ENCODE peak calls at places on chromosomes 4 and X, in four cellular contexts. One of them, this sample, is unnamed.

GRCh38 chr4:101835121-101835904 is 44.8 kb downstream of the BANK1 start:
- DNase-seq in foreskin keratinocyte: peak; percentile 58
- DNase-seq in upper lobe of left lung: no peak
- DNase-seq in psoas muscle: no peak
- DNase-seq in this sample: peak; percentile 64

GRCh38 chr4:95472538-95472937 is 76.2 kb downstream of the UNC5C start:
- DNase-seq in foreskin keratinocyte: no peak
- DNase-seq in psoas muscle: no peak
- DNase-seq in upper lobe of left lung: no peak
- DNase-seq in this sample: no peak

GRCh38 chrX:97907791-97908190 is 1024.1 kb downstream of the RPA4 start:
- DNase-seq in psoas muscle: no peak
- DNase-seq in upper lobe of left lung: no peak
- DNase-seq in foreskin keratinocyte: no peak
- DNase-seq in this sample: no peak

GRCh38 chrX:24153175-24153795 is 3.8 kb downstream of the ZFX start:
- DNase-seq in upper lobe of left lung: no peak
- DNase-seq in foreskin keratinocyte: no peak
- DNase-seq in psoas muscle: no peak
- DNase-seq in this sample: peak; percentile 35

GRCh38 chr4:164614999-164615398 is 138.9 kb upstream of the SMIM31 start:
- DNase-seq in foreskin keratinocyte: peak; percentile 33
- DNase-seq in upper lobe of left lung: no peak
- DNase-seq in psoas muscle: no peak
- DNase-seq in this sample: no peak

GRCh38 chrX:13760428-13760827 is 25.9 kb downstream of the OFD1 start:
- DNase-seq in foreskin keratinocyte: no peak
- DNase-seq in psoas muscle: no peak
- DNase-seq in upper lobe of left lung: no peak
- DNase-seq in this sample: no peak

GRCh38 chrX:18422886-18423285 is 2.5 kb upstream of the CDKL5 start:
- DNase-seq in upper lobe of left lung: no peak
- DNase-seq in psoas muscle: no peak
- DNase-seq in foreskin keratinocyte: no peak
- DNase-seq in this sample: no peak

GRCh38 chrX:2541603-2542002 is 40.8 kb upstream of the DHRSX start:
- DNase-seq in psoas muscle: no peak
- DNase-seq in foreskin keratinocyte: no peak
- DNase-seq in upper lobe of left lung: no peak
- DNase-seq in this sample: no peak

GRCh38 chr4:93261207-93261606 is 567.3 kb upstream of the ATOH1 start:
- DNase-seq in foreskin keratinocyte: no peak
- DNase-seq in upper lobe of left lung: no peak
- DNase-seq in psoas muscle: no peak
- DNase-seq in this sample: no peak

GRCh38 chr4:1571165-1571908 is 112.8 kb downstream of the FAM53A start:
- DNase-seq in upper lobe of left lung: peak; percentile 54
- DNase-seq in psoas muscle: peak; percentile 42
- DNase-seq in foreskin keratinocyte: no peak
- DNase-seq in this sample: no peak

GRCh38 chrX:134460005-134460860 is at the start of gene HPRT1:
- DNase-seq in psoas muscle: peak; percentile 90
- DNase-seq in upper lobe of left lung: peak; percentile 95
- DNase-seq in foreskin keratinocyte: peak; percentile 42
- DNase-seq in this sample: peak; percentile 65

GRCh38 chr4:125187621-125188176 is 127.1 kb upstream of the FAT4 start:
- DNase-seq in upper lobe of left lung: no peak
- DNase-seq in foreskin keratinocyte: peak; percentile 69
- DNase-seq in psoas muscle: no peak
- DNase-seq in this sample: peak; percentile 77

GRCh38 chrX:52923781-52924241 is 26.7 kb downstream of the FAM156B start:
- DNase-seq in psoas muscle: peak; percentile 64
- DNase-seq in foreskin keratinocyte: peak; percentile 52
- DNase-seq in upper lobe of left lung: no peak
- DNase-seq in this sample: peak; percentile 61

GRCh38 chrX:45716747-45717146 is 516.1 kb upstream of the DIPK2B start:
- DNase-seq in psoas muscle: no peak
- DNase-seq in foreskin keratinocyte: no peak
- DNase-seq in upper lobe of left lung: no peak
- DNase-seq in this sample: no peak

GRCh38 chr4:29560452-29560851 is 1159.7 kb upstream of the PCDH7 start:
- DNase-seq in foreskin keratinocyte: peak; percentile 71
- DNase-seq in upper lobe of left lung: no peak
- DNase-seq in psoas muscle: no peak
- DNase-seq in this sample: no peak

GRCh38 chr4:46993075-46994006 is at the start of gene GABRA4:
- DNase-seq in psoas muscle: no peak
- DNase-seq in upper lobe of left lung: peak; percentile 65
- DNase-seq in foreskin keratinocyte: peak; percentile 15
- DNase-seq in this sample: peak; percentile 2

GRCh38 chr4:139655116-139655515 is 10.5 kb upstream of the MGST2 start:
- DNase-seq in psoas muscle: no peak
- DNase-seq in foreskin keratinocyte: peak; percentile 70
- DNase-seq in upper lobe of left lung: no peak
- DNase-seq in this sample: peak; percentile 51

GRCh38 chr4:179981161-179981560 is 2262.0 kb upstream of the TENM3 start:
- DNase-seq in upper lobe of left lung: no peak
- DNase-seq in psoas muscle: no peak
- DNase-seq in foreskin keratinocyte: no peak
- DNase-seq in this sample: no peak

GRCh38 chr4:181008164-181008563 is 1235.0 kb upstream of the TENM3 start:
- DNase-seq in psoas muscle: no peak
- DNase-seq in foreskin keratinocyte: no peak
- DNase-seq in upper lobe of left lung: no peak
- DNase-seq in this sample: peak; percentile 5

GRCh38 chr4:108393870-108394269 is 225.1 kb upstream of the LEF1 start:
- DNase-seq in psoas muscle: no peak
- DNase-seq in foreskin keratinocyte: no peak
- DNase-seq in upper lobe of left lung: no peak
- DNase-seq in this sample: no peak

GRCh38 chr4:41142356-41142755 is 72.0 kb downstream of the APBB2 start:
- DNase-seq in psoas muscle: no peak
- DNase-seq in upper lobe of left lung: no peak
- DNase-seq in foreskin keratinocyte: no peak
- DNase-seq in this sample: no peak

GRCh38 chr4:37733230-37733904 is 47.2 kb upstream of the RELL1 start:
- DNase-seq in foreskin keratinocyte: no peak
- DNase-seq in upper lobe of left lung: no peak
- DNase-seq in psoas muscle: no peak
- DNase-seq in this sample: no peak

GRCh38 chr4:130573742-130574141 is 1477.8 kb downstream of the C4orf33 start:
- DNase-seq in upper lobe of left lung: no peak
- DNase-seq in foreskin keratinocyte: no peak
- DNase-seq in psoas muscle: no peak
- DNase-seq in this sample: no peak

GRCh38 chrX:11143931-11144678 is 33.0 kb downstream of the HCCS start:
- DNase-seq in foreskin keratinocyte: peak; percentile 49
- DNase-seq in psoas muscle: peak; percentile 51
- DNase-seq in upper lobe of left lung: peak; percentile 34
- DNase-seq in this sample: peak; percentile 69

GRCh38 chr4:23922535-23923115 is 32.8 kb upstream of the PPARGC1A start:
- DNase-seq in upper lobe of left lung: no peak
- DNase-seq in psoas muscle: no peak
- DNase-seq in foreskin keratinocyte: no peak
- DNase-seq in this sample: no peak

GRCh38 chr4:113784497-113785254 is 23.1 kb upstream of the CAMK2D start:
- DNase-seq in psoas muscle: no peak
- DNase-seq in foreskin keratinocyte: peak; percentile 94
- DNase-seq in upper lobe of left lung: no peak
- DNase-seq in this sample: peak; percentile 97

GRCh38 chr4:113788888-113789287 is 27.4 kb upstream of the CAMK2D start:
- DNase-seq in upper lobe of left lung: no peak
- DNase-seq in foreskin keratinocyte: no peak
- DNase-seq in psoas muscle: no peak
- DNase-seq in this sample: no peak

GRCh38 chr4:113790478-113790877 is 28.9 kb upstream of the CAMK2D start:
- DNase-seq in upper lobe of left lung: no peak
- DNase-seq in psoas muscle: no peak
- DNase-seq in foreskin keratinocyte: no peak
- DNase-seq in this sample: no peak
- TF ChIP-seq CTCF in upper lobe of left lung: no peak
- TF ChIP-seq CTCF in psoas muscle: no peak
- TF ChIP-seq CTCF in foreskin keratinocyte: no peak
- TF ChIP-seq CTCF in this sample: no peak

DNA sequence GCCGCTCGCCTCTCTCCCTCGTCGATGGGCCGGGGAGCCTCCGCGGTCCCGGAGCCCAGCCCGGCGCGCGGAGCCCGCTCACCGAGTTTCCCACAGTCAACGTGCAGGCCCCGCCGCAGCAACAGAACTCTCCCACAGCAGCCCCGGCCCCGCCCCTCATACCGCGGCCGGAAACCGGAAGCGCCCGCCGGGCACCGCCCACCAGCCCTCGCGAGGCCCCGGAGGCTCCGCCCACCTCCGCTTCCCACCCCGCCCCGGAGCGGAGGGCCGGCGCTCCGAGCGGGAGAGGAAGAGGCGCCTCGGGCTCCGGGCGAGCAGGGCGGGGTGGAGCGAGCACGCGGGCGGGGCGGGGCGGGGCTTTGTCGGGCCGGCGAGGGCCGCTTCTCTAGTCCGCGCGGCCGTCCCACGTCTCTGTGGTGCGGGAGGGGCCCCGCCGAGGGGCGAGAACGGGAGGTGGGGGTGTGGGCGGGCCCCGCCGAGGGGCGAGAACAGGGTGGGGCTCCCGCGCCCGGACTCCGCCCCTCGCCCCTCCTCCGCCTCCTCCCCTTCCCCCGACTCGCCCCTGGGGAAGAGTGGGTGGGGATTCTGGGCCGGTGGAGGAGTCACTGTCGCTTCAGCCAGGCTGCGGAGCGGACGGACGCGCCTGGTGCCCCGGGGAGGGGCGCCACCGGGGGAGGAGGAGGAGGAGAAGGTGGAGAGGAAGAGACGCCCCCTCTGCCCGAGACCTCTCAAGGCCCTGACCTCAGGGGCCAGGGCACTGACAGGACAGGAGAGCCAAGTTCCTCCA is at the start of the genes ABCD1 and BCAP31:
- DNase-seq in psoas muscle: peak; percentile 95
- DNase-seq in foreskin keratinocyte: peak; percentile 71
- DNase-seq in upper lobe of left lung: peak; percentile 98
- DNase-seq in this sample: peak; percentile 84
- H3K27ac ChIP-seq in psoas muscle: peak within 1 kb of the TSS; percentile 85
- H3K27ac ChIP-seq in foreskin keratinocyte: peak within 1 kb of the TSS; percentile 82
- H3K27ac ChIP-seq in upper lobe of left lung: peak within 1 kb of the TSS; percentile 91
- H3K27ac ChIP-seq in this sample: peak within 1 kb of the TSS; percentile 72

GRCh38 chrX:132615396-132616131 is 126.7 kb upstream of the MBNL3 start:
- DNase-seq in foreskin keratinocyte: peak; percentile 74
- DNase-seq in psoas muscle: no peak
- DNase-seq in upper lobe of left lung: no peak
- DNase-seq in this sample: peak; percentile 37

GRCh38 chrX:132612990-132613564 is 124.2 kb upstream of the MBNL3 start:
- DNase-seq in psoas muscle: peak; percentile 67
- DNase-seq in upper lobe of left lung: no peak
- DNase-seq in foreskin keratinocyte: no peak
- DNase-seq in this sample: peak; percentile 10

GRCh38 chrX:132613801-132614200 is 125.0 kb upstream of the MBNL3 start:
- DNase-seq in foreskin keratinocyte: no peak
- DNase-seq in psoas muscle: no peak
- DNase-seq in upper lobe of left lung: no peak
- DNase-seq in this sample: no peak

GRCh38 chrX:132610536-132610935 is 121.7 kb upstream of the MBNL3 start:
- DNase-seq in foreskin keratinocyte: no peak
- DNase-seq in psoas muscle: no peak
- DNase-seq in upper lobe of left lung: no peak
- DNase-seq in this sample: no peak

GRCh38 chrX:132614297-132614696 is 125.5 kb upstream of the MBNL3 start:
- DNase-seq in upper lobe of left lung: no peak
- DNase-seq in psoas muscle: no peak
- DNase-seq in foreskin keratinocyte: no peak
- DNase-seq in this sample: no peak
- TF ChIP-seq CTCF in upper lobe of left lung: no peak
- TF ChIP-seq CTCF in psoas muscle: no peak
- TF ChIP-seq CTCF in foreskin keratinocyte: peak; percentile 48
- TF ChIP-seq CTCF in this sample: peak; percentile 57

GRCh38 chr4:91283726-91284125 is 1020.0 kb upstream of the GRID2 start:
- DNase-seq in psoas muscle: no peak
- DNase-seq in upper lobe of left lung: no peak
- DNase-seq in foreskin keratinocyte: no peak
- DNase-seq in this sample: no peak
- H3K27ac ChIP-seq in psoas muscle: no peak overlapping the region
- H3K27ac ChIP-seq in upper lobe of left lung: no peak overlapping the region
- H3K27ac ChIP-seq in foreskin keratinocyte: no peak overlapping the region
- H3K27ac ChIP-seq in this sample: no peak overlapping the region

GRCh38 chr4:128287871-128288688 is 467 bp upstream of the PGRMC2 start:
- DNase-seq in psoas muscle: peak; percentile 100
- DNase-seq in upper lobe of left lung: peak; percentile 100
- DNase-seq in foreskin keratinocyte: peak; percentile 98
- DNase-seq in this sample: peak; percentile 99
- TF ChIP-seq CTCF in psoas muscle: peak; percentile 25
- TF ChIP-seq CTCF in upper lobe of left lung: peak; percentile 55
- TF ChIP-seq CTCF in foreskin keratinocyte: peak; percentile 42
- TF ChIP-seq CTCF in this sample: no peak

DNA sequence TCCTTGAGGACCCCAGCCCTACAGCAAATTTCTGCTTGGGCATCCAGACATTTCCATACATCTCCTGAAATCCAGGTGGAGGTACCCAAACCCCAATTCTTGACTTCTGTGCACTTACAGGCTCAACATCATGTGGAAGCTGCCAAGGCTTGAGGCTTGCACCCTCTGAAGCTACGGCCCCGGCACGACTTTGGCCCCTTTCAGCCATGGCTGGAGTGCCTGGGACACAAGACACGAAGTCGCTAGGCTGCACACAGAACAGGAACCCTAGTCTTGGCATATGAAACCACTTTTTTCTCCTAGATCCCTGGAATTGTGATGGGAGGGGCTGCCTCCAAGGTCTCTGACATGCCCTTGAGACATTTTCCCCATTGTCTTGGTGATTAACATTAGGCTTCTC is 1417.7 kb downstream of the ARAP2 start:
- DNase-seq in foreskin keratinocyte: no peak
- DNase-seq in psoas muscle: no peak
- DNase-seq in upper lobe of left lung: peak; percentile 7
- DNase-seq in this sample: no peak
- H3K27ac ChIP-seq in foreskin keratinocyte: no peak overlapping the region
- H3K27ac ChIP-seq in psoas muscle: no peak overlapping the region
- H3K27ac ChIP-seq in upper lobe of left lung: no peak overlapping the region
- H3K27ac ChIP-seq in this sample: no peak overlapping the region

This sample was measured in mammary epithelial cell.